ENCODE peak calls at places on chromosomes 11 and 22, in five cellular contexts. One of them, this sample, is unnamed.

GRCh38 chr11:33001281-33001680 is 14.4 kb upstream of the DEPDC7 start:
- DNase-seq in suprapubic skin: no peak
- DNase-seq in body of pancreas: no peak
- DNase-seq in choroid plexus epithelial cell: no peak
- DNase-seq in cardiac muscle cell: no peak
- DNase-seq in this sample: no peak

GRCh38 chr11:64131657-64132387 is 34.1 kb downstream of the MACROD1 start:
- DNase-seq in suprapubic skin: no peak
- DNase-seq in body of pancreas: no peak
- DNase-seq in choroid plexus epithelial cell: no peak
- DNase-seq in cardiac muscle cell: peak
- DNase-seq in this sample: no peak

GRCh38 chr11:11387906-11388305 is 34.9 kb upstream of the CSNK2A3 start:
- DNase-seq in suprapubic skin: no peak
- DNase-seq in body of pancreas: no peak
- DNase-seq in choroid plexus epithelial cell: no peak
- DNase-seq in cardiac muscle cell: no peak
- DNase-seq in this sample: no peak

GRCh38 chr11:11148104-11148509 is 204.9 kb downstream of the CSNK2A3 start:
- DNase-seq in suprapubic skin: peak
- DNase-seq in body of pancreas: peak
- DNase-seq in choroid plexus epithelial cell: peak
- DNase-seq in cardiac muscle cell: peak
- DNase-seq in this sample: peak

GRCh38 chr22:30262917-30263741 is 3.5 kb downstream of the OSM start:
- DNase-seq in suprapubic skin: no peak
- DNase-seq in body of pancreas: peak
- DNase-seq in choroid plexus epithelial cell: peak
- DNase-seq in cardiac muscle cell: peak
- DNase-seq in this sample: peak

GRCh38 chr11:44243633-44244343 is 66.2 kb downstream of the ALX4 start:
- DNase-seq in suprapubic skin: no peak
- DNase-seq in body of pancreas: no peak
- DNase-seq in choroid plexus epithelial cell: peak
- DNase-seq in cardiac muscle cell: peak
- DNase-seq in this sample: peak

GRCh38 chr11:75743711-75744563 is 24.6 kb upstream of the DGAT2 start:
- DNase-seq in suprapubic skin: no peak
- DNase-seq in body of pancreas: peak
- DNase-seq in choroid plexus epithelial cell: no peak
- DNase-seq in cardiac muscle cell: no peak
- DNase-seq in this sample: no peak

GRCh38 chr11:65553301-65554001 is 4.7 kb downstream of the LTBP3 start:
- DNase-seq in suprapubic skin: no peak
- DNase-seq in body of pancreas: no peak
- DNase-seq in choroid plexus epithelial cell: no peak
- DNase-seq in cardiac muscle cell: no peak
- DNase-seq in this sample: no peak

GRCh38 chr22:37898441-37899181 is 7.5 kb upstream of the MICALL1 start:
- DNase-seq in suprapubic skin: no peak
- DNase-seq in body of pancreas: peak
- DNase-seq in choroid plexus epithelial cell: no peak
- DNase-seq in cardiac muscle cell: peak
- DNase-seq in this sample: peak

GRCh38 chr11:36885154-36885553 is 287.1 kb upstream of the RAG2 start:
- DNase-seq in suprapubic skin: no peak
- DNase-seq in body of pancreas: no peak
- DNase-seq in choroid plexus epithelial cell: no peak
- DNase-seq in cardiac muscle cell: no peak
- DNase-seq in this sample: no peak

GRCh38 chr22:39946571-39947407 is 13.4 kb upstream of the TMA7B start:
- DNase-seq in suprapubic skin: no peak
- DNase-seq in body of pancreas: peak
- DNase-seq in choroid plexus epithelial cell: no peak
- DNase-seq in cardiac muscle cell: no peak
- DNase-seq in this sample: no peak

GRCh38 chr11:66906077-66906929 is 49.4 kb downstream of the LRFN4 start:
- DNase-seq in suprapubic skin: no peak
- DNase-seq in body of pancreas: peak
- DNase-seq in choroid plexus epithelial cell: peak
- DNase-seq in cardiac muscle cell: no peak
- DNase-seq in this sample: peak

GRCh38 chr11:126113963-126114362 is 51.3 kb upstream of the CDON start:
- DNase-seq in suprapubic skin: no peak
- DNase-seq in body of pancreas: no peak
- DNase-seq in choroid plexus epithelial cell: no peak
- DNase-seq in cardiac muscle cell: no peak
- DNase-seq in this sample: no peak

GRCh38 chr22:19885841-19886592 is 31.3 kb upstream of the GNB1L start:
- DNase-seq in suprapubic skin: peak
- DNase-seq in body of pancreas: no peak
- DNase-seq in choroid plexus epithelial cell: no peak
- DNase-seq in cardiac muscle cell: no peak
- DNase-seq in this sample: no peak

GRCh38 chr22:45911601-45912271 is 65.2 kb downstream of the WNT7B start:
- DNase-seq in suprapubic skin: no peak
- DNase-seq in body of pancreas: peak
- DNase-seq in choroid plexus epithelial cell: peak
- DNase-seq in cardiac muscle cell: no peak
- DNase-seq in this sample: peak

GRCh38 chr11:86069408-86070086 is 663 bp upstream of the PICALM start:
- DNase-seq in suprapubic skin: no peak
- DNase-seq in body of pancreas: peak
- DNase-seq in choroid plexus epithelial cell: peak
- DNase-seq in cardiac muscle cell: peak
- DNase-seq in this sample: peak

GRCh38 chr11:46801694-46802093 is 44.4 kb downstream of the CKAP5 start:
- DNase-seq in suprapubic skin: no peak
- DNase-seq in body of pancreas: no peak
- DNase-seq in choroid plexus epithelial cell: no peak
- DNase-seq in cardiac muscle cell: no peak
- DNase-seq in this sample: no peak

GRCh38 chr11:9971894-9972293 is 308.0 kb downstream of the SWAP70 start:
- DNase-seq in suprapubic skin: no peak
- DNase-seq in body of pancreas: no peak
- DNase-seq in choroid plexus epithelial cell: no peak
- DNase-seq in cardiac muscle cell: no peak
- DNase-seq in this sample: no peak

GRCh38 chr11:70448983-70449567 is 50.7 kb downstream of the CTTN start:
- DNase-seq in suprapubic skin: no peak
- DNase-seq in body of pancreas: no peak
- DNase-seq in choroid plexus epithelial cell: no peak
- DNase-seq in cardiac muscle cell: no peak
- DNase-seq in this sample: no peak

GRCh38 chr11:117705866-117706265 is 91.2 kb downstream of the DSCAML1 start:
- DNase-seq in suprapubic skin: no peak
- DNase-seq in body of pancreas: no peak
- DNase-seq in choroid plexus epithelial cell: no peak
- DNase-seq in cardiac muscle cell: no peak
- DNase-seq in this sample: no peak

GRCh38 chr11:61656347-61657077 is 23.7 kb upstream of the DAGLA start:
- DNase-seq in suprapubic skin: no peak
- DNase-seq in body of pancreas: no peak
- DNase-seq in choroid plexus epithelial cell: no peak
- DNase-seq in cardiac muscle cell: no peak
- DNase-seq in this sample: no peak

GRCh38 chr22:39088688-39089032 is 8.4 kb upstream of the APOBEC3H start:
- DNase-seq in suprapubic skin: no peak
- DNase-seq in body of pancreas: no peak
- DNase-seq in choroid plexus epithelial cell: no peak
- DNase-seq in cardiac muscle cell: no peak
- DNase-seq in this sample: no peak

GRCh38 chr22:30279389-30279788 is 9.9 kb downstream of the CASTOR1 start:
- DNase-seq in suprapubic skin: no peak
- DNase-seq in body of pancreas: no peak
- DNase-seq in choroid plexus epithelial cell: no peak
- DNase-seq in cardiac muscle cell: no peak
- DNase-seq in this sample: peak

GRCh38 chr11:127610787-127611186 is 610.2 kb upstream of the KIRREL3 start:
- DNase-seq in suprapubic skin: no peak
- DNase-seq in body of pancreas: no peak
- DNase-seq in choroid plexus epithelial cell: no peak
- DNase-seq in cardiac muscle cell: peak
- DNase-seq in this sample: no peak

GRCh38 chr11:113628912-113629311 is 77.2 kb downstream of the TMPRSS5 start:
- DNase-seq in suprapubic skin: no peak
- DNase-seq in body of pancreas: peak
- DNase-seq in choroid plexus epithelial cell: no peak
- DNase-seq in cardiac muscle cell: no peak
- DNase-seq in this sample: no peak

GRCh38 chr11:209275-210121 is 2.0 kb downstream of the RIC8A start:
- DNase-seq in suprapubic skin: peak
- DNase-seq in body of pancreas: no peak
- DNase-seq in choroid plexus epithelial cell: no peak
- DNase-seq in cardiac muscle cell: no peak
- DNase-seq in this sample: peak

GRCh38 chr22:30876221-30876751 is 92.3 kb downstream of the MORC2 start:
- DNase-seq in suprapubic skin: peak
- DNase-seq in body of pancreas: no peak
- DNase-seq in choroid plexus epithelial cell: no peak
- DNase-seq in cardiac muscle cell: no peak
- DNase-seq in this sample: no peak

GRCh38 chr22:44671742-44672141 is 30.3 kb upstream of the PRR5 start:
- DNase-seq in suprapubic skin: no peak
- DNase-seq in body of pancreas: no peak
- DNase-seq in choroid plexus epithelial cell: peak
- DNase-seq in cardiac muscle cell: no peak
- DNase-seq in this sample: peak

GRCh38 chr22:50256936-50257440 is 4.5 kb downstream of the MAPK12 start:
- DNase-seq in suprapubic skin: no peak
- DNase-seq in body of pancreas: no peak
- DNase-seq in choroid plexus epithelial cell: no peak
- DNase-seq in cardiac muscle cell: no peak
- DNase-seq in this sample: no peak

GRCh38 chr11:82701847-82702520 is 31.7 kb downstream of the FAM181B start:
- DNase-seq in suprapubic skin: no peak
- DNase-seq in body of pancreas: peak
- DNase-seq in choroid plexus epithelial cell: peak
- DNase-seq in cardiac muscle cell: peak
- DNase-seq in this sample: peak

This sample was measured in cardiac fibroblast.